ENCODE peak calls at places on chromosome X, in eight cellular contexts. One of them, this sample, is unnamed.

GRCh38 chrX:74923942-74924448 is 1.3 kb downstream of the NEXMIF start:
- DNase-seq in substantia nigra: no peak
- DNase-seq in activated CD4-positive, alpha-beta T cell treated with anti-CD3 and anti-CD28 coated beads for 24 hours: no peak
- DNase-seq in stimulated activated CD8-positive, alpha-beta memory T cell treated with anti-CD3 and anti-CD28 coated beads, Interleukin-7, amount 100 ng/mL, for 1 hour: no peak
- DNase-seq in T-helper 1 cell: peak
- DNase-seq in neural progenitor cell: peak
- DNase-seq in epithelial cell of esophagus: no peak
- DNase-seq in A673: peak
- DNase-seq in this sample: no peak

GRCh38 chrX:12080265-12080664 is 58.0 kb upstream of the FRMPD4 start:
- DNase-seq in substantia nigra: no peak
- DNase-seq in activated CD4-positive, alpha-beta T cell treated with anti-CD3 and anti-CD28 coated beads for 24 hours: no peak
- DNase-seq in stimulated activated CD8-positive, alpha-beta memory T cell treated with anti-CD3 and anti-CD28 coated beads, Interleukin-7, amount 100 ng/mL, for 1 hour: no peak
- DNase-seq in T-helper 1 cell: no peak
- DNase-seq in neural progenitor cell: peak
- DNase-seq in epithelial cell of esophagus: peak
- DNase-seq in A673: peak
- DNase-seq in this sample: no peak

GRCh38 chrX:48458711-48459110 is 11.3 kb downstream of the SLC38A5 start:
- DNase-seq in substantia nigra: no peak
- DNase-seq in activated CD4-positive, alpha-beta T cell treated with anti-CD3 and anti-CD28 coated beads for 24 hours: no peak
- DNase-seq in stimulated activated CD8-positive, alpha-beta memory T cell treated with anti-CD3 and anti-CD28 coated beads, Interleukin-7, amount 100 ng/mL, for 1 hour: no peak
- DNase-seq in T-helper 1 cell: no peak
- DNase-seq in neural progenitor cell: no peak
- DNase-seq in epithelial cell of esophagus: no peak
- DNase-seq in A673: no peak
- DNase-seq in this sample: no peak

GRCh38 chrX:35244088-35244741 is 301.6 kb downstream of the FAM47B start:
- DNase-seq in substantia nigra: no peak
- DNase-seq in activated CD4-positive, alpha-beta T cell treated with anti-CD3 and anti-CD28 coated beads for 24 hours: no peak
- DNase-seq in stimulated activated CD8-positive, alpha-beta memory T cell treated with anti-CD3 and anti-CD28 coated beads, Interleukin-7, amount 100 ng/mL, for 1 hour: no peak
- DNase-seq in T-helper 1 cell: no peak
- DNase-seq in neural progenitor cell: no peak
- DNase-seq in epithelial cell of esophagus: no peak
- DNase-seq in A673: no peak
- DNase-seq in this sample: no peak

GRCh38 chrX:11108253-11108941 is 2.7 kb upstream of the HCCS start:
- DNase-seq in substantia nigra: no peak
- DNase-seq in activated CD4-positive, alpha-beta T cell treated with anti-CD3 and anti-CD28 coated beads for 24 hours: no peak
- DNase-seq in stimulated activated CD8-positive, alpha-beta memory T cell treated with anti-CD3 and anti-CD28 coated beads, Interleukin-7, amount 100 ng/mL, for 1 hour: no peak
- DNase-seq in T-helper 1 cell: no peak
- DNase-seq in neural progenitor cell: no peak
- DNase-seq in epithelial cell of esophagus: no peak
- DNase-seq in A673: no peak
- DNase-seq in this sample: no peak

GRCh38 chrX:120647127-120647526 is 17.3 kb upstream of the C1GALT1C1 start:
- DNase-seq in substantia nigra: no peak
- DNase-seq in activated CD4-positive, alpha-beta T cell treated with anti-CD3 and anti-CD28 coated beads for 24 hours: no peak
- DNase-seq in stimulated activated CD8-positive, alpha-beta memory T cell treated with anti-CD3 and anti-CD28 coated beads, Interleukin-7, amount 100 ng/mL, for 1 hour: no peak
- DNase-seq in T-helper 1 cell: no peak
- DNase-seq in neural progenitor cell: no peak
- DNase-seq in epithelial cell of esophagus: no peak
- DNase-seq in A673: no peak
- DNase-seq in this sample: no peak

GRCh38 chrX:154818916-154819770 is 13.9 kb upstream of the MPP1 start:
- DNase-seq in substantia nigra: no peak
- DNase-seq in activated CD4-positive, alpha-beta T cell treated with anti-CD3 and anti-CD28 coated beads for 24 hours: no peak
- DNase-seq in stimulated activated CD8-positive, alpha-beta memory T cell treated with anti-CD3 and anti-CD28 coated beads, Interleukin-7, amount 100 ng/mL, for 1 hour: no peak
- DNase-seq in T-helper 1 cell: no peak
- DNase-seq in neural progenitor cell: no peak
- DNase-seq in epithelial cell of esophagus: no peak
- DNase-seq in A673: no peak
- DNase-seq in this sample: no peak

GRCh38 chrX:121256653-121257052 is 209.2 kb downstream of the GLUD2 start:
- DNase-seq in substantia nigra: no peak
- DNase-seq in activated CD4-positive, alpha-beta T cell treated with anti-CD3 and anti-CD28 coated beads for 24 hours: no peak
- DNase-seq in stimulated activated CD8-positive, alpha-beta memory T cell treated with anti-CD3 and anti-CD28 coated beads, Interleukin-7, amount 100 ng/mL, for 1 hour: no peak
- DNase-seq in T-helper 1 cell: no peak
- DNase-seq in neural progenitor cell: no peak
- DNase-seq in epithelial cell of esophagus: peak
- DNase-seq in A673: no peak
- DNase-seq in this sample: no peak

GRCh38 chrX:52217494-52218160 is 32.9 kb downstream of the MAGED4 start:
- DNase-seq in substantia nigra: no peak
- DNase-seq in activated CD4-positive, alpha-beta T cell treated with anti-CD3 and anti-CD28 coated beads for 24 hours: no peak
- DNase-seq in stimulated activated CD8-positive, alpha-beta memory T cell treated with anti-CD3 and anti-CD28 coated beads, Interleukin-7, amount 100 ng/mL, for 1 hour: no peak
- DNase-seq in T-helper 1 cell: no peak
- DNase-seq in neural progenitor cell: peak
- DNase-seq in epithelial cell of esophagus: no peak
- DNase-seq in A673: no peak
- DNase-seq in this sample: no peak

This sample was measured in effector CD4-positive, alpha-beta T cell.